ENCODE peak calls at places on chromosomes 3 and 15, in six cellular contexts. B is cardiac fibroblast, S is aorta, F is cardiac muscle cell, G is choroid plexus epithelial cell, Z is AG10803. V is an unnamed sample.

GRCh38 chr3:134211797-134212196 is 38.9 kb downstream of the RYK start:
- DNase-seq in B (peak), S (no peak), F (peak), G (peak), Z (peak), V (no peak)

GRCh38 chr3:135944831-135945230 is 20.7 kb upstream of the PPP2R3A start:
- DNase-seq in B (no peak), S (no peak), F (no peak), G (peak), Z (peak), V (no peak)

GRCh38 chr3:122893754-122894668 is 99.1 kb downstream of the SLC49A4 start:
- DNase-seq in B (peak), S (no peak), F (peak), G (peak), Z (peak), V (no peak)

GRCh38 chr3:40035177-40035576 is 225.8 kb downstream of the MYRIP start:
- DNase-seq in B (no peak), S (no peak), F (no peak), G (no peak), Z (peak), V (no peak)

GRCh38 chr15:39426552-39427532 is 154.0 kb upstream of the THBS1 start:
- DNase-seq in B (peak), S (peak), F (no peak), G (peak), Z (peak), V (peak)

GRCh38 chr3:37718647-37719046 is 143.0 kb upstream of the CTDSPL start:
- DNase-seq in B (no peak), S (no peak), F (no peak), G (no peak), Z (no peak), V (no peak)

GRCh38 chr3:194322701-194323174 is 28.4 kb downstream of the CPN2 start:
- DNase-seq in B (peak), S (no peak), F (no peak), G (no peak), Z (peak), V (no peak)

GRCh38 chr3:13767896-13768295 is 112.0 kb downstream of the WNT7A start:
- DNase-seq in B (no peak), S (no peak), F (no peak), G (no peak), Z (no peak), V (no peak)

GRCh38 chr3:119598410-119599098 is 869 bp downstream of the PLA1A start:
- DNase-seq in B (no peak), S (no peak), F (no peak), G (no peak), Z (no peak), V (no peak)

GRCh38 chr3:50450135-50450911 is 53.1 kb downstream of the CACNA2D2 start:
- DNase-seq in B (peak), S (peak), F (no peak), G (peak), Z (peak), V (peak)

GRCh38 chr3:173138031-173138430 is 3.0 kb downstream of the SPATA16 start:
- DNase-seq in B (no peak), S (no peak), F (no peak), G (peak), Z (no peak), V (no peak)
- H3K4me3 ChIP-seq in B (no peak), S (no peak), F (no peak), G (no peak), Z (no peak), V (no peak)

DNA sequence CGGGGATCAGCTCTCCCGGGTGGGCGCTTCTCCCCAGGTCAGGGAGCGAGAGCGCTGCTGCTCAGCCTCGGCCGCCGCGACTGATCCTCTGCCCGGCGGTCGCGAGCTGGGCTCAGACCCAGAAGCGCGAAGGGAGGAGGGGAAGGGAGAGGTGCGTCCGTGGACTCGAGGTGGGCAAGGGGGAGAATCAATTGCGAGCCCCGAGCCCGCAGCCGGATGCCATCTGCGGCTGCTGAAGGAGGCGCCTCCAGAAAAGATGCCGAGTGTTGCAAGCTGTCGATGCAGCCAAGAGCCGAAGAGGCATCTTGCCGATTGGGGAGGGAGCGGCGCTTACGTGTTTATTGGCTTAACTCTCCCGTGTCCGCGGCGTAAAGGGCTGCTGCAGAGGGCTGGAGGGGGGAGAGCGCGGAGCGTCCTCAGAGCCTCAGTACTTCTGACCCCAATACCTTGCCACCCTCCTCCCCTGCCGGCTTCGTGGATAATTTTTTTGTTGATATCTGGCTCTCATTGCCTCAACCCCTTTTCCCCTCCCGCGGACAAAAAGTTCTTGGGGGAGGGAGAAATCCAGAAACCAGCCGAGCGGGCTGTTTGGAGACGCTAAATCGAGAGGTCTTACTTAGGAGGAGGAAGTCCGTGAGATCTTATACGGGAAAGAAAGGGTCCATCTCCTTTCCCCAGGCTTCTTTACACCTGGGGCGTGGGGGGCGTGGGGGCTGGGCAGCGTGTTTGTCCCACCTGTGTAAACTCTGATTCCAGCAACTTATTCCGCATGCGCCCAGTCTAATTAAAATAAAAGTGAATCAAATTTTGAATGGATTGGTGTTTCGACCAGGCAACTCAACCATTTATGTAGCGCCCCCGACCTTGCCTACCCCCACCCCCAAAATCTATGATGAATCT is at the start of gene CADPS:
- DNase-seq in B (no peak), S (no peak), F (peak), G (no peak), Z (peak), V (peak)
- H3K4me3 ChIP-seq in B (peak), S (no peak), F (peak), G (no peak), Z (peak), V (peak)

DNA sequence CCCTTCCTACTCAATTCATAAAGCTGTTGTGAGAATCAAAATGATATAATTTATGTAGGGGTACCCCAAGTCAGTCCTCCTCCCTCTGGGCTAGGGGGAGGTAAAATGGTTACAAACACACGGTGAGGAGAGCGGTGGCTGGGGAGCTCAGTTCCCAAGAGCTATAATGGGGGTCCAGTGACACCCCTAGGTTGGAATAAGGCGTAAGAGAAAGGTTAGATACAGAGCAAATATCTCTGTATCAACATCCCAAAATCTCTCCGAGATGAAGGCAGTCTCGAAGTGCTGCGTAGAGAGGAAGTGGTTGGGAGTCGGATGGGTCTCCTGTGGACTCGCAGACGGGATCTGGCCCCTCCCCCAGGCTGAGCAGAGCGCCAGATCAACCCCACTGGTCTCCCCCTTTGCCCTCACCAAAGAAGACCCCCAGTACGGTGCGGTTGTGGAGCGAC is 1.8 kb downstream of the DUOX2 start:
- DNase-seq in B (no peak), S (peak), F (no peak), G (no peak), Z (no peak), V (no peak)
- H3K4me3 ChIP-seq in B (no peak), S (no peak), F (peak), G (no peak), Z (no peak), V (peak)

GRCh38 chr3:183488343-183488742 is 59.9 kb upstream of the MCF2L2 start:
- DNase-seq in B (no peak), S (no peak), F (no peak), G (no peak), Z (no peak), V (no peak)

GRCh38 chr3:183487046-183487445 is 58.6 kb upstream of the MCF2L2 start:
- DNase-seq in B (no peak), S (no peak), F (no peak), G (no peak), Z (no peak), V (no peak)

GRCh38 chr3:183489455-183490210 is 61.2 kb upstream of the MCF2L2 start:
- DNase-seq in B (peak), S (no peak), F (no peak), G (peak), Z (peak), V (no peak)

GRCh38 chr3:183486472-183486871 is 58.1 kb upstream of the MCF2L2 start:
- DNase-seq in B (no peak), S (no peak), F (no peak), G (no peak), Z (no peak), V (no peak)

GRCh38 chr3:183487896-183488295 is 59.5 kb upstream of the MCF2L2 start:
- DNase-seq in B (no peak), S (no peak), F (no peak), G (no peak), Z (no peak), V (no peak)
- H3K4me3 ChIP-seq in B (no peak), S (no peak), F (no peak), G (no peak), Z (no peak), V (no peak)

DNA sequence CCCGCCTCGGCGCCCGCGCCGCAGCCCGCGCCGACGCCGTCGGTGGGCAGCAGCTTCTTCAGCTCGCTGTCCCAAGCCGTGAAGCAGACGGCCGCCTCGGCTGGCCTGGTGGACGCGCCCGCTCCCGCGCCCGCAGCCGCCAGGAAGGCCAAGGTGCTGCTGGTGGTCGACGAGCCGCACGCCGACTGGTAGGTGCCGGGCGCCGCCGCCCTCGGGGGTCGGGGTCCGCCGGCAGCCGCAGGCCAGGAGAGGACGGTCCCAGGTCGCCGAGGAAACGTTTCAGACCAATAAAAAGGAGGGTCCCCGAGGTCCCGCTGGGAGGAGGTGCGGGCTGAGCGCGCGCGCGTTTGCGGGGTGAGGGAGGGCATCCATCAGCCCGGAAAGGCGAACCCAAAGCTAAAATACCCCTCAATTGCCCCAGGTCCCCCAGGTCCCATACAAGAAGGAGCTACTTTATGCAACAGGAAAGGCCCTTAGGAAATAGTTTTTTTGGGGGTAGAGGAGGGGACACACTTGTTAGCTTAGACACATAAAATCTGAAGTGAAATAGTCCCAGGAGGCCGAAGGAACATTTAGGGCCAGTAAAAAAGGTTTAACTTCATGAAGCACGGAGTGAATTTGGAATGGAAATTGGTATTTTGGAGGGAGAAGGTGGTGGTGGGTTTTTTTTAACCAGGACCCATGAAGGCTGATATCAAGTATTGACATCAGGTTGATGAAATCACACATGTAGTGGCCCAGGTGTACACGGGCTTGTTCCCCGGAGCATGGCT is 739 bp downstream of the SYN2 start:
- DNase-seq in B (no peak), S (peak), F (no peak), G (no peak), Z (no peak), V (peak)
- H3K4me3 ChIP-seq in B (no peak), S (no peak), F (peak), G (no peak), Z (no peak), V (peak)

DNA sequence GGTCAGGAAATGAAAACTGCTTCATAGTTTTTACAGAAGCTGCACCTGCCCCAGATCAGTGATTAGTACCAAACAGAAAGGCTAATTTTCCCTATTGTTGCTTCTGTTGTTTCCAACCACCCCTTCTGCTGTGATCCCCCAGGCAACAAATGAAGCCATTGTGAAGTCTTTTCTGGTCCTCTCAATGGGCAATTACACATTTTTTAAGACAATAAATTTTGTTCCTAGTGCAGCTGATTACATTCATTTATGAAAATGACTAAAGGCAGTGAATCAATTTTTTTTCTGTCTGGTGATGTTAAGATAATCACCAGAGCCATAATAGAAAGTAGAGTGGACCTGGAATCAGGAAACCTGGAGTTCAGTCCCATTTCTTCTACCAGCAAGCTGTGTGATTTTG is 32.7 kb downstream of the GLDN start:
- DNase-seq in B (no peak), S (no peak), F (no peak), G (no peak), Z (no peak), V (no peak)
- H3K4me3 ChIP-seq in B (no peak), S (no peak), F (no peak), G (no peak), Z (no peak), V (no peak)

DNA sequence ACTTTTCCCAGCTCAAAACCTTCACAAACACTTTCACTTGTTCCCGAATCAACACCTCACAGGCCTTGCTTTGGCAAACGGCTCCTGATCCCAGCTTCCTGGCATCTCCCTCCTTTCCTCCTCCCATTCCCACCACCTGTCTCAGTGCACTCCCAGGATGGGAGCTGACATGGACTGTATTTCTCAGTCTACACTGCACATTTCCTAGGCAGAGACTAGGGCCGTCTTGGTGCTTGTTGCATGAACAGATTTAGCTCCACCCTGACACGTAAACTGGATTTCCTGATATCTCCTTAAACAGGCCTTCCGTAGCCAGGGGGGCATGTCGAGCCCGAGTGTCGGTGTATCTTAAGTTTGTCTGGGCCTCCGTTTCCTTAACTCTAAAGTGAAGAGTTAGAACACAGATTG is 790 bp upstream of the WHAMM start:
- DNase-seq in B (no peak), S (no peak), F (no peak), G (no peak), Z (no peak), V (no peak)
- H3K4me3 ChIP-seq in B (no peak), S (no peak), F (no peak), G (no peak), Z (no peak), V (peak)

GRCh38 chr15:84669726-84670125 is 11.7 kb upstream of the NMB start:
- DNase-seq in B (no peak), S (no peak), F (no peak), G (no peak), Z (peak), V (no peak)
- H3K4me3 ChIP-seq in B (no peak), S (no peak), F (no peak), G (no peak), Z (no peak), V (no peak)

V was measured in lower lobe of right lung.